ENCODE peak calls at places on chromosome 1, in ten cellular contexts. S, T, X, Z, I, E, L, M, B and K are unnamed samples.

GRCh38 chr1:182080955-182081582 is 19.6 kb upstream of the ZNF648 start:
- DNase-seq in S (no peak), T (no peak), X (peak; percentile 65), Z (peak; percentile 41), I (no peak), E (no peak), L (peak; percentile 32), M (peak; percentile 36), B (peak; percentile 15), K (peak; percentile 38)

GRCh38 chr1:25503551-25504426 is 39.6 kb upstream of the LDLRAP1 start:
- DNase-seq in S (peak; percentile 78), T (peak; percentile 55), X (peak; percentile 34), Z (peak; percentile 53), I (peak; percentile 58), E (peak; percentile 50), L (peak; percentile 21), M (no peak), B (no peak), K (peak; percentile 82)

GRCh38 chr1:116514708-116515525 is 55.9 kb downstream of the CD58 start:
- DNase-seq in S (peak; percentile 68), T (no peak), X (no peak), Z (no peak), I (no peak), E (no peak), L (peak; percentile 86), M (no peak), B (no peak), K (peak; percentile 43)

GRCh38 chr1:21154717-21155116 is 22.0 kb downstream of the EIF4G3 start:
- DNase-seq in S (no peak), T (no peak), X (peak; percentile 23), Z (no peak), I (no peak), E (no peak), L (no peak), M (no peak), B (peak; percentile 33), K (no peak)

GRCh38 chr1:235156265-235156664 is 4.8 kb downstream of the RBM34 start:
- DNase-seq in S (no peak), T (no peak), X (no peak), Z (peak; percentile 23), I (no peak), E (no peak), L (no peak), M (no peak), B (no peak), K (no peak)

GRCh38 chr1:228941673-228942072 is 206.4 kb downstream of the RHOU start:
- DNase-seq in S (no peak), T (no peak), X (no peak), Z (no peak), I (no peak), E (no peak), L (no peak), M (no peak), B (no peak), K (no peak)

GRCh38 chr1:226692067-226692792 is 46.9 kb downstream of the ITPKB start:
- DNase-seq in S (no peak), T (no peak), X (no peak), Z (no peak), I (no peak), E (no peak), L (no peak), M (no peak), B (peak; percentile 53), K (no peak)

GRCh38 chr1:223639333-223639749 is 26.2 kb downstream of the CAPN8 start:
- DNase-seq in S (no peak), T (no peak), X (no peak), Z (no peak), I (no peak), E (peak; percentile 4), L (peak; percentile 31), M (peak; percentile 8), B (no peak), K (no peak)

GRCh38 chr1:222996307-222996983 is 146.6 kb downstream of the TLR5 start:
- DNase-seq in S (no peak), T (no peak), X (no peak), Z (no peak), I (no peak), E (no peak), L (no peak), M (no peak), B (no peak), K (no peak)

GRCh38 chr1:17419626-17420328 is 19.7 kb downstream of the RCC2 start:
- DNase-seq in S (peak; percentile 82), T (no peak), X (peak; percentile 66), Z (peak; percentile 36), I (peak; percentile 81), E (peak; percentile 83), L (peak; percentile 30), M (peak; percentile 54), B (peak; percentile 56), K (peak; percentile 55)

GRCh38 chr1:14113841-14114567 is 414.0 kb downstream of the PRDM2 start:
- DNase-seq in S (peak; percentile 49), T (no peak), X (peak; percentile 79), Z (peak; percentile 16), I (peak; percentile 20), E (peak; percentile 67), L (peak; percentile 52), M (peak; percentile 50), B (no peak), K (peak; percentile 39)

GRCh38 chr1:43979528-43980254 is 681 bp downstream of the B4GALT2 start:
- DNase-seq in S (peak; percentile 66), T (peak; percentile 68), X (peak; percentile 81), Z (peak; percentile 33), I (peak; percentile 48), E (no peak), L (peak; percentile 53), M (peak; percentile 51), B (peak; percentile 58), K (peak; percentile 74)

GRCh38 chr1:53148123-53148522 is 5.7 kb upstream of the SLC1A7 start:
- DNase-seq in S (no peak), T (no peak), X (peak; percentile 81), Z (no peak), I (no peak), E (no peak), L (peak; percentile 17), M (no peak), B (no peak), K (no peak)

GRCh38 chr1:192610114-192610958 is 25.6 kb upstream of the RGS13 start:
- DNase-seq in S (no peak), T (no peak), X (peak; percentile 55), Z (peak; percentile 21), I (no peak), E (no peak), L (no peak), M (peak; percentile 71), B (peak; percentile 52), K (no peak)

DNA sequence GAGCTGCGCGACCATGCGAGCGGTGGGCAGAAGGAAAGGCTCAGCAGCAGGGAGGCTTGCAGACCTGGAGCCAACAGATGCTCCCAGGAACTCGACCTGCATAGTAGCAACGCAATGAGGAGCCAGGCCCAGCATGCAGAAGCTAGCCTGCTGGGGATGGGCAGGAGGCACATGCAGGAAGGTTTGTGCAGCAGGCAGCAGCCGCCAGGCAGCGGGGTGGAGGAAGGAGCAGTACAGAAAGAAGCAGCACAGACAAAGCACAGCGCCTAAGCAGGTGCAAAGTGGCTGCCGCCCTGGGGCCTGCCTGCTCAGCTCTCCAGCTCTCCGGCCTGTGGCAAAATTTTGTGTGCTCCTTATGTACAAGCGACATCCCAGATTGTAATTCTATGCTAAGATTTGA is 213.5 kb upstream of the MAP1LC3C start:
- DNase-seq in S (no peak), T (no peak), X (no peak), Z (no peak), I (no peak), E (no peak), L (no peak), M (no peak), B (no peak), K (no peak)
- H3K4me3 ChIP-seq in S (no peak overlapping the region), T (no peak overlapping the region), X (no peak overlapping the region), Z (no peak overlapping the region), I (no peak overlapping the region), E (no peak overlapping the region), L (no peak overlapping the region), M (no peak overlapping the region), B (no peak overlapping the region), K (no peak overlapping the region)

GRCh38 chr1:95407146-95407863 is 173.3 kb downstream of the RWDD3 start:
- DNase-seq in S (no peak), T (no peak), X (peak; percentile 2), Z (no peak), I (no peak), E (no peak), L (no peak), M (no peak), B (no peak), K (no peak)
- H3K27ac ChIP-seq in S (no peak overlapping the region), T (no peak overlapping the region), X (no peak overlapping the region), Z (no peak overlapping the region), I (no peak overlapping the region), E (no peak overlapping the region), L (no peak overlapping the region), M (no peak overlapping the region), B (no peak overlapping the region), K (no peak overlapping the region)

DNA sequence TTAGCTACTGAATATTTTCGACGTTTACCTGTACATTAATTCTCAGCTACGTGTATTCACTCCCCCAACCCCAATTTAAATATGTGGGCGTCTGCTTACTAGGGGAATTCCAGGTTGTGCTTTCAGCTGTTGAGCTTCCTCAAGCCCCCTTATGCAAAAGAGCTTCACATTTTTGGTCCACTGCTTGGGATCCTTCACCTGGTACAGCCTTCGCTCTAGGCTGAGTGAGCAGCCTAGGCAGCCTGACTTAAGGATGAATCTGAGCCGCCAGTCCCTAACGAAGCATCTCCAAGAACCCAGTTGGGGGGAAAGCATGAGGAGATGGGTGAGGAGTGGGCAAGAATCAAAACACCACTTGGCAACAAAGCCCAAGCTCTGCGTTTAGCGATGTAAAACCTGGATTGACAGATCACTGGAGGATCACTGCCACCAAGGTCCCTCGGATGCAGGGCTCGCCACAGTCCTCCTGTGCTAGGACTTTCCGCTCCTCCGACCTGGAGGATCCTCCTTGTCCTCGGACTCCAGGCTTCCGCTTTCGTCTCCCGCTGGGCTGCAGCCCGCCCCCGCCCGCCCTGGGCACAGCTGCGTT is 637 bp downstream of the BCL10 start:
- DNase-seq in S (no peak), T (no peak), X (peak; percentile 88), Z (no peak), I (no peak), E (no peak), L (no peak), M (no peak), B (peak; percentile 65), K (no peak)
- H3K4me1 ChIP-seq in S (no peaks in the 10 kb centered on the region), T (peaks cover 41% of the 10 kb centered on the region), X (peaks cover 38% of the 10 kb centered on the region), Z (peaks cover 43% of the 10 kb centered on the region), I (peaks cover 68% of the 10 kb centered on the region), E (peaks cover 39% of the 10 kb centered on the region), L (peaks cover 45% of the 10 kb centered on the region), M (peaks cover 5% of the 10 kb centered on the region), B (peaks cover 9% of the 10 kb centered on the region), K (peaks cover 57% of the 10 kb centered on the region)

DNA sequence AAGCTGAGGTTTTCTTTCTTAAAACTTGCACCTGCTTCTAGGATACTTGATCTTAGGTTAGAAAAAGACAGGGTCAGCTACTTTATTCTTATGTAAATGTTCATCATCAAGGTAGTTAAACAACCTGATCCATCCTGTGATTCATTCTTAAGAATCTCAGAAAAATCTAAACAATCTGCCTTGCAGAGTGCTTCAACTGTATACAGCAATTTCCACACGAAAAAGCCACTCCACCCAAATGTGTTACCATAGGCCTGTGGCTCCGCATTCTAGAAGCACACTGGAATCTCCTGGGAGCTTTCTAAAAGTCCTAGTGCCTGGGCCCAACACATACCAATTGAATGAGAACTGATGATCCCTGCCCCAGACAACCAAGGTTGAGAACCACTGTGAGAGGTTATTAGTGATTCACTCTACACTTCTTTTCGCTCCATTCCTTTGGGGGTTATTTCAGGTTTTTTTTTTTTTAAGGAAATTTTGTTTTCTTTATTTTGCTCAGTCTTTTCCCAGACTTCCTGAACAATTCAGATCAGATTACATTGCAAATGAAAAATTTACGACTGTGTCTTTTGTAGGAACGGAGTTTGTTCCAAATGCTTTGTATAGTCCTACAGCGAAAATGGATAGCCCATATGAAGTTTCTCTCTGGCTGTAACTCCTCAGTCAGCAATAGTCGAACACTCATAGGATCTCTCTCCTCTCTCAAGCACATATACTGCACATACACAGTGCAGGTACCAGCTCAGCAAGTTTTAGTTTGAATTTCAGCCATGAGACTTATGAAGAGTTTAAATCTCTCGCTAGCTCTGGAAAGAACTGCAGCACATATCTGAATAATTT is 16.1 kb downstream of the SMYD2 start:
- DNase-seq in S (no peak), T (peak; percentile 76), X (peak; percentile 90), Z (no peak), I (no peak), E (no peak), L (peak; percentile 46), M (peak; percentile 73), B (peak; percentile 77), K (no peak)
- H3K4me3 ChIP-seq in S (no peak overlapping the region), T (no peak overlapping the region), X (peak overlapping the region; percentile 23), Z (no peak overlapping the region), I (no peak overlapping the region), E (no peak overlapping the region), L (no peak overlapping the region), M (no peak overlapping the region), B (peak overlapping the region; percentile 15), K (no peak overlapping the region)